ENCODE peak calls at places on chromosome 4, in six cellular contexts. N is A549, B is H54, Y is sigmoid colon, F is body of pancreas, G is tibial nerve. L is an unnamed sample.

GRCh38 chr4:41535911-41536361 is 2.0 kb upstream of the LIMCH1 start:
- DNase-seq in N (no peak), B (no peak), Y (no peak), F (no peak), G (no peak), L (no peak)

GRCh38 chr4:81635747-81636146 is 164.0 kb upstream of the RASGEF1B start:
- DNase-seq in N (no peak), B (no peak), Y (peak; percentile 69), F (peak; percentile 62), G (peak; percentile 18), L (no peak)

GRCh38 chr4:48368389-48368788 is 27.1 kb downstream of the SLAIN2 start:
- DNase-seq in N (no peak), B (no peak), Y (no peak), F (no peak), G (no peak), L (no peak)

GRCh38 chr4:107734120-107734519 is 14.1 kb upstream of the PAPSS1 start:
- DNase-seq in N (peak; percentile 4), B (no peak), Y (no peak), F (no peak), G (no peak), L (no peak)

GRCh38 chr4:38815879-38816782 is 11.5 kb upstream of the TLR1 start:
- DNase-seq in N (no peak), B (no peak), Y (no peak), F (no peak), G (no peak), L (no peak)

GRCh38 chr4:155405059-155405458 is 28.3 kb upstream of the MAP9 start:
- DNase-seq in N (no peak), B (no peak), Y (no peak), F (no peak), G (no peak), L (no peak)

GRCh38 chr4:183394166-183394951 is 50.1 kb upstream of the CDKN2AIP start:
- DNase-seq in N (no peak), B (no peak), Y (no peak), F (no peak), G (no peak), L (no peak)

GRCh38 chr4:57109847-57110634 is at the start of gene IGFBP7:
- DNase-seq in N (no peak), B (peak; percentile 40), Y (peak; percentile 83), F (peak; percentile 64), G (peak; percentile 53), L (peak; percentile 40)

GRCh38 chr4:123832173-123833026 is 435.8 kb downstream of the SPRY1 start:
- DNase-seq in N (no peak), B (peak; percentile 22), Y (peak; percentile 81), F (peak; percentile 14), G (peak; percentile 18), L (no peak)

GRCh38 chr4:105895324-105895608 is at the start of gene NPNT:
- DNase-seq in N (no peak), B (no peak), Y (no peak), F (peak; percentile 80), G (no peak), L (peak; percentile 25)

GRCh38 chr4:119303587-119304305 is 18.2 kb downstream of the FABP2 start:
- DNase-seq in N (no peak), B (no peak), Y (no peak), F (no peak), G (no peak), L (no peak)

GRCh38 chr4:148847544-148847943 is 405.3 kb upstream of the NR3C2 start:
- DNase-seq in N (no peak), B (no peak), Y (no peak), F (no peak), G (no peak), L (no peak)

GRCh38 chr4:80199004-80199579 is 1.8 kb downstream of the PRDM8 start:
- DNase-seq in N (no peak), B (no peak), Y (no peak), F (no peak), G (no peak), L (no peak)

GRCh38 chr4:103498161-103499070 is 221.4 kb downstream of the TACR3 start:
- DNase-seq in N (no peak), B (peak; percentile 3), Y (no peak), F (no peak), G (no peak), L (peak; percentile 18)

GRCh38 chr4:174697896-174698295 is 131.2 kb downstream of the GLRA3 start:
- DNase-seq in N (no peak), B (no peak), Y (no peak), F (no peak), G (no peak), L (no peak)

GRCh38 chr4:174697164-174697563 is 131.9 kb downstream of the GLRA3 start:
- DNase-seq in N (no peak), B (no peak), Y (no peak), F (no peak), G (no peak), L (no peak)

GRCh38 chr4:174699654-174700053 is 129.4 kb downstream of the GLRA3 start:
- DNase-seq in N (no peak), B (no peak), Y (no peak), F (no peak), G (no peak), L (no peak)

GRCh38 chr4:174690665-174691064 is 138.4 kb downstream of the GLRA3 start:
- DNase-seq in N (no peak), B (no peak), Y (no peak), F (no peak), G (no peak), L (no peak)

DNA sequence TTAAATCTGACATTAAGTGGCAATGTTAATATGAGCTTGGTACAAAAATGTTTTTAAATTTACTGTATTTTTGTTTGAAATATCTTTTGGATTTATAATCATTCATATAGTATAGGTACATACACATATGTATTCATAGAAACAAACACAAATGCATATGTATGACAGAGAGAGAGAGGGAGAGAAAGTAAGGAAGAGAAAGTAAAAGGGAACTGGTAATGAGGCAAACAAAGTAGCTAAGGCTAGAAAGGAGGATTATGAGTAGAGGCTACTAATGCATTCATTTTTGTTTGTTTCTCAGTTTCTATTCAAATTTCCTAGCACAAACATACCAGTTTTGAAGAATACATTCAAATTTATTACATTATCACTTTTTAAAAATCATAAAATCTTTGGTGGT is 132.4 kb downstream of the GLRA3 start:
- DNase-seq in N (no peak), B (no peak), Y (no peak), F (no peak), G (no peak), L (no peak)
- TF ChIP-seq POLR2A in N (no peak), B (no peak), Y (no peak), F (no peak), G (no peak), L (no peak)

GRCh38 chr4:174524242-174524641 is 2.0 kb upstream of the HPGD start:
- DNase-seq in N (no peak), B (no peak), Y (no peak), F (peak; percentile 6), G (no peak), L (no peak)

GRCh38 chr4:174521800-174522182 is 497 bp downstream of the HPGD start:
- DNase-seq in N (peak; percentile 70), B (no peak), Y (no peak), F (peak; percentile 33), G (no peak), L (no peak)

GRCh38 chr4:174523003-174523693 is 860 bp upstream of the HPGD start:
- DNase-seq in N (peak; percentile 21), B (no peak), Y (no peak), F (no peak), G (no peak), L (no peak)

GRCh38 chr4:174520655-174521054 is 1.6 kb downstream of the HPGD start:
- DNase-seq in N (no peak), B (no peak), Y (no peak), F (no peak), G (no peak), L (no peak)

GRCh38 chr4:174522183-174523002 is at the start of gene HPGD:
- DNase-seq in N (peak; percentile 73), B (peak; percentile 23), Y (peak; percentile 82), F (peak; percentile 57), G (no peak), L (peak; percentile 25)
- TF ChIP-seq POLR2A in N (peak; percentile 38), B (no peak), Y (peak; percentile 19), F (no peak), G (no peak), L (no peak)

GRCh38 chr4:1250921-1251772 is 2.2 kb upstream of the CTBP1 start:
- DNase-seq in N (no peak), B (no peak), Y (no peak), F (peak; percentile 4), G (no peak), L (no peak)
- TF ChIP-seq POLR2A in N (peak; percentile 17), B (no peak), Y (no peak), F (no peak), G (no peak), L (no peak)

DNA sequence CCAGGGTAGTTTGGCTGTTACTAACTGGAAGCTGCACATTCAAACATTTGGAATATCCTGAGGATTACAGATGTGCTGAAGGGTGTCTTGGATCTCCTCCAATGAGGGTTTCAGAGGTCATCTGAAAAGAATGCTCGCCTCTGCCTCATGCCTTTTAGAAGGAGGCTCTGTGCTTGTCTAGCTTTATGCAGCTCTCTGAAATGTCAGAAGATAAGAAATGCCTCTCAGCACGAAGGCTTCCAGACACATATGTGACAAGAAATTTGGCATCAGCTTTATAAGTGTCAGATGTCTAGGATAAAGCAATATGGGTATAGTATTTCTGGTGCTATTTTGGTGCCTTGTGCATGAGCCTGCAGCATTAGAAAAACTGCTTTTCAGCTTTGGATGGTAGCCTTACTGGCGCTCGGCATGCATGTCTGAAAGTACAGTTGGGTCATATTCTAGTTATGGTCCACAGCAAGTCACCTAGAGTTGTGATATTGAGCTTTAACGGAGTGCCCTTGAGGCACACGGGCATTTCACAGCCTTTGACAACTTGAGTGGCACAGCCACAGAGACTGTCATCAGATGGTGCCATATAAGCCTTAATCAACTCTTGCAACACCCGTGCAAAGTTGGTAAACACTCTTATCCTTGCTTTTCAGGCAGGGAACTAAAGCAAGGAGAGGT is 70.8 kb upstream of the PGRMC2 start:
- DNase-seq in N (peak; percentile 49), B (no peak), Y (no peak), F (peak; percentile 18), G (no peak), L (no peak)
- TF ChIP-seq POLR2A in N (no peak), B (no peak), Y (no peak), F (no peak), G (no peak), L (no peak)

DNA sequence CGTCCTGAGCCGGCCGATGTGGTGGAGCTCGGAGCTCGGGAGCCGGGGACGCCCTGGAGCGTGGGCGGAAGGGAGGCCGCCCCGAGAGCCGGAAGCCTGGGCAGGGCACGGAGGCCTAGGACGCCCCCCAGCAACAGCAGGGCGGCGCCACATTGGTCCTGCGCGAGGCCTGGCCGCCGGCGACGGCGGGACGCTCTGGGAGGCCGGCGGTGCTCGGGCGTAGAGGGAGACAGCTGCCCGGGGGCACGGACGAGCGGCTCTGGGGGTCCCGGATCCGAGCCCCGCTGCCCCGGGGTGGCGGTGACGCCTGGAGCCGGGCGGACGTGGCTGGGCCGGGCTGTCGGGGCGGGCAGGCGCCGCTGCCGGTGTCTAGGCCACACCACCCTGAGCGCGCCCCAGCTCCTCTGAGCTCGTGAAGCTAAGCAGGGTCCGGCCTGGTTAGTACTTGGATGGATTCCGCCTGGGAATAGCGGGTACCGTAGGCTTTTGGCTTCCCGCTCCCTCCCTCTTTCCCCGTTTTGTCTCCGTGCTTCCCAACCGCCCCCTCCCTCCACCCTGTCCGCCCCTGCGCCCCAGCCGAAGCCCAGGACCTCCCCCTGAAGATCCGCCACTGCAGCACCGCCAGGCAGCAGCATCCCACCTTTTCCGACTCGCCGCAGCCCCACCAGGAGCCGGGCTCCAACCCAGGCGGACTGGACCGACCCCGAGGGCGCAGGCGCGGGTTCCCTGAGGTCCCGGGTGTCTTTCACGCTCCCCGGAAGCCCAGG is 12.1 kb downstream of the FRG2 start:
- DNase-seq in N (no peak), B (no peak), Y (no peak), F (no peak), G (no peak), L (no peak)
- TF ChIP-seq POLR2A in N (no peak), B (no peak), Y (no peak), F (no peak), G (no peak), L (no peak)

L was measured in GM12891.